ENCODE peak calls at places on chromosome 3, in seven cellular contexts. One of them, this sample, is unnamed.

GRCh38 chr3:178405456-178405970 is 130.7 kb upstream of the KCNMB2 start:
- DNase-seq in NCI-H82: no peak
- DNase-seq in AG09319: no peak
- DNase-seq in caudate nucleus: no peak
- DNase-seq in NCI-H2081: no peak
- DNase-seq in GDM1: no peak
- DNase-seq in NCI-H510A treated with DMSO at 0.1 percent for 48 hours: no peak
- DNase-seq in this sample: peak

GRCh38 chr3:80187981-80188380 is 420.2 kb upstream of the ROBO1 start:
- DNase-seq in NCI-H82: no peak
- DNase-seq in AG09319: no peak
- DNase-seq in caudate nucleus: no peak
- DNase-seq in NCI-H2081: no peak
- DNase-seq in GDM1: no peak
- DNase-seq in NCI-H510A treated with DMSO at 0.1 percent for 48 hours: no peak
- DNase-seq in this sample: no peak

GRCh38 chr3:125151916-125152315 is 60.6 kb downstream of the SLC12A8 start:
- DNase-seq in NCI-H82: no peak
- DNase-seq in AG09319: no peak
- DNase-seq in caudate nucleus: no peak
- DNase-seq in NCI-H2081: no peak
- DNase-seq in GDM1: no peak
- DNase-seq in NCI-H510A treated with DMSO at 0.1 percent for 48 hours: no peak
- DNase-seq in this sample: peak

GRCh38 chr3:150545419-150546225 is 674 bp downstream of the SERP1 start:
- DNase-seq in NCI-H82: peak
- DNase-seq in AG09319: no peak
- DNase-seq in caudate nucleus: peak
- DNase-seq in NCI-H2081: peak
- DNase-seq in GDM1: peak
- DNase-seq in NCI-H510A treated with DMSO at 0.1 percent for 48 hours: peak
- DNase-seq in this sample: peak

GRCh38 chr3:122977645-122978466 is 49.7 kb downstream of the SEMA5B start:
- DNase-seq in NCI-H82: peak
- DNase-seq in AG09319: no peak
- DNase-seq in caudate nucleus: peak
- DNase-seq in NCI-H2081: no peak
- DNase-seq in GDM1: no peak
- DNase-seq in NCI-H510A treated with DMSO at 0.1 percent for 48 hours: peak
- DNase-seq in this sample: peak

GRCh38 chr3:61181874-61182273 is 69.4 kb downstream of the FHIT start:
- DNase-seq in NCI-H82: no peak
- DNase-seq in AG09319: no peak
- DNase-seq in caudate nucleus: no peak
- DNase-seq in NCI-H2081: no peak
- DNase-seq in GDM1: no peak
- DNase-seq in NCI-H510A treated with DMSO at 0.1 percent for 48 hours: peak
- DNase-seq in this sample: peak

GRCh38 chr3:104907507-104907906 is 459.2 kb upstream of the ALCAM start:
- DNase-seq in NCI-H82: no peak
- DNase-seq in AG09319: peak
- DNase-seq in caudate nucleus: no peak
- DNase-seq in NCI-H2081: no peak
- DNase-seq in GDM1: no peak
- DNase-seq in NCI-H510A treated with DMSO at 0.1 percent for 48 hours: no peak
- DNase-seq in this sample: peak

GRCh38 chr3:71066849-71067261 is 516.7 kb downstream of the FOXP1 start:
- DNase-seq in NCI-H82: no peak
- DNase-seq in AG09319: no peak
- DNase-seq in caudate nucleus: no peak
- DNase-seq in NCI-H2081: no peak
- DNase-seq in GDM1: peak
- DNase-seq in NCI-H510A treated with DMSO at 0.1 percent for 48 hours: no peak
- DNase-seq in this sample: peak

GRCh38 chr3:147518465-147518864 is 109.3 kb downstream of the ZIC1 start:
- DNase-seq in NCI-H82: no peak
- DNase-seq in AG09319: no peak
- DNase-seq in caudate nucleus: no peak
- DNase-seq in NCI-H2081: no peak
- DNase-seq in GDM1: no peak
- DNase-seq in NCI-H510A treated with DMSO at 0.1 percent for 48 hours: no peak
- DNase-seq in this sample: no peak

GRCh38 chr3:128555881-128556280 is 62.9 kb upstream of the GATA2 start:
- DNase-seq in NCI-H82: no peak
- DNase-seq in AG09319: no peak
- DNase-seq in caudate nucleus: no peak
- DNase-seq in NCI-H2081: no peak
- DNase-seq in GDM1: no peak
- DNase-seq in NCI-H510A treated with DMSO at 0.1 percent for 48 hours: no peak
- DNase-seq in this sample: no peak

GRCh38 chr3:160392798-160393197 is 6.2 kb downstream of the IFT80 start:
- DNase-seq in NCI-H82: no peak
- DNase-seq in AG09319: no peak
- DNase-seq in caudate nucleus: no peak
- DNase-seq in NCI-H2081: no peak
- DNase-seq in GDM1: no peak
- DNase-seq in NCI-H510A treated with DMSO at 0.1 percent for 48 hours: no peak
- DNase-seq in this sample: no peak

GRCh38 chr3:179666030-179666429 is 13.2 kb downstream of the USP13 start:
- DNase-seq in NCI-H82: peak
- DNase-seq in AG09319: no peak
- DNase-seq in caudate nucleus: no peak
- DNase-seq in NCI-H2081: no peak
- DNase-seq in GDM1: no peak
- DNase-seq in NCI-H510A treated with DMSO at 0.1 percent for 48 hours: no peak
- DNase-seq in this sample: no peak

GRCh38 chr3:148962513-148962912 is 28.8 kb upstream of the GYG1 start:
- DNase-seq in NCI-H82: peak
- DNase-seq in AG09319: peak
- DNase-seq in caudate nucleus: no peak
- DNase-seq in NCI-H2081: no peak
- DNase-seq in GDM1: peak
- DNase-seq in NCI-H510A treated with DMSO at 0.1 percent for 48 hours: no peak
- DNase-seq in this sample: peak

GRCh38 chr3:23575697-23576096 is 230.1 kb upstream of the UBE2E1 start:
- DNase-seq in NCI-H82: no peak
- DNase-seq in AG09319: no peak
- DNase-seq in caudate nucleus: no peak
- DNase-seq in NCI-H2081: no peak
- DNase-seq in GDM1: no peak
- DNase-seq in NCI-H510A treated with DMSO at 0.1 percent for 48 hours: no peak
- DNase-seq in this sample: peak

GRCh38 chr3:57659004-57659672 is 33.7 kb downstream of the DENND6A start:
- DNase-seq in NCI-H82: no peak
- DNase-seq in AG09319: no peak
- DNase-seq in caudate nucleus: no peak
- DNase-seq in NCI-H2081: no peak
- DNase-seq in GDM1: no peak
- DNase-seq in NCI-H510A treated with DMSO at 0.1 percent for 48 hours: no peak
- DNase-seq in this sample: peak

GRCh38 chr3:110420158-110420641 is 651.4 kb upstream of the NECTIN3 start:
- DNase-seq in NCI-H82: no peak
- DNase-seq in AG09319: peak
- DNase-seq in caudate nucleus: no peak
- DNase-seq in NCI-H2081: no peak
- DNase-seq in GDM1: no peak
- DNase-seq in NCI-H510A treated with DMSO at 0.1 percent for 48 hours: no peak
- DNase-seq in this sample: peak

GRCh38 chr3:161796312-161796711 is 299.7 kb downstream of the OTOL1 start:
- DNase-seq in NCI-H82: no peak
- DNase-seq in AG09319: no peak
- DNase-seq in caudate nucleus: no peak
- DNase-seq in NCI-H2081: no peak
- DNase-seq in GDM1: no peak
- DNase-seq in NCI-H510A treated with DMSO at 0.1 percent for 48 hours: no peak
- DNase-seq in this sample: no peak

GRCh38 chr3:153980252-153980590 is 141.0 kb upstream of the ARHGEF26 start:
- DNase-seq in NCI-H82: peak
- DNase-seq in AG09319: no peak
- DNase-seq in caudate nucleus: no peak
- DNase-seq in NCI-H2081: no peak
- DNase-seq in GDM1: no peak
- DNase-seq in NCI-H510A treated with DMSO at 0.1 percent for 48 hours: no peak
- DNase-seq in this sample: no peak

GRCh38 chr3:8445861-8446260 is 55.8 kb upstream of the LMCD1 start:
- DNase-seq in NCI-H82: no peak
- DNase-seq in AG09319: peak
- DNase-seq in caudate nucleus: no peak
- DNase-seq in NCI-H2081: no peak
- DNase-seq in GDM1: no peak
- DNase-seq in NCI-H510A treated with DMSO at 0.1 percent for 48 hours: no peak
- DNase-seq in this sample: peak

GRCh38 chr3:196670335-196670734 is 30.8 kb downstream of the NRROS start:
- DNase-seq in NCI-H82: no peak
- DNase-seq in AG09319: no peak
- DNase-seq in caudate nucleus: no peak
- DNase-seq in NCI-H2081: no peak
- DNase-seq in GDM1: no peak
- DNase-seq in NCI-H510A treated with DMSO at 0.1 percent for 48 hours: no peak
- DNase-seq in this sample: no peak

GRCh38 chr3:139555249-139555648 is 15.7 kb upstream of the RBP1 start:
- DNase-seq in NCI-H82: no peak
- DNase-seq in AG09319: no peak
- DNase-seq in caudate nucleus: no peak
- DNase-seq in NCI-H2081: no peak
- DNase-seq in GDM1: no peak
- DNase-seq in NCI-H510A treated with DMSO at 0.1 percent for 48 hours: no peak
- DNase-seq in this sample: peak